ENCODE peak calls at places on chromosomes 11 and 22, in four cellular contexts. One of them, this sample, is unnamed.

GRCh38 chr11:11929920-11930319 is 78.5 kb downstream of the DKK3 start:
- DNase-seq in glutamatergic neuron: no peak
- DNase-seq in AG04450: no peak
- DNase-seq in transverse colon: no peak
- DNase-seq in this sample: no peak

GRCh38 chr11:82995754-82996398 is 75.8 kb downstream of the RAB30 start:
- DNase-seq in glutamatergic neuron: no peak
- DNase-seq in AG04450: no peak
- DNase-seq in transverse colon: no peak
- DNase-seq in this sample: no peak

GRCh38 chr11:116990061-116990473 is 108.2 kb downstream of the SIK3 start:
- DNase-seq in glutamatergic neuron: no peak
- DNase-seq in transverse colon: no peak
- DNase-seq in AG04450: peak
- DNase-seq in this sample: peak

GRCh38 chr11:86553322-86553721 is 119.1 kb downstream of the ME3 start:
- DNase-seq in transverse colon: peak
- DNase-seq in AG04450: no peak
- DNase-seq in glutamatergic neuron: no peak
- DNase-seq in this sample: no peak

GRCh38 chr11:127106938-127107337 is 106.4 kb upstream of the KIRREL3 start:
- DNase-seq in glutamatergic neuron: no peak
- DNase-seq in transverse colon: no peak
- DNase-seq in AG04450: no peak
- DNase-seq in this sample: no peak

GRCh38 chr11:44626645-44627044 is 61.2 kb downstream of the CD82 start:
- DNase-seq in transverse colon: no peak
- DNase-seq in glutamatergic neuron: no peak
- DNase-seq in AG04450: no peak
- DNase-seq in this sample: no peak

GRCh38 chr11:130099356-130099755 is 29.7 kb downstream of the APLP2 start:
- DNase-seq in glutamatergic neuron: no peak
- DNase-seq in transverse colon: no peak
- DNase-seq in AG04450: no peak
- DNase-seq in this sample: no peak

GRCh38 chr22:32606181-32606580 is 131.6 kb downstream of the FBXO7 start:
- DNase-seq in transverse colon: no peak
- DNase-seq in glutamatergic neuron: no peak
- DNase-seq in AG04450: no peak
- DNase-seq in this sample: no peak

GRCh38 chr11:102177126-102177525 is 66.9 kb downstream of the YAP1 start:
- DNase-seq in AG04450: no peak
- DNase-seq in transverse colon: no peak
- DNase-seq in glutamatergic neuron: no peak
- DNase-seq in this sample: no peak

GRCh38 chr11:95415837-95416288 is 184.9 kb upstream of the SESN3 start:
- DNase-seq in AG04450: no peak
- DNase-seq in glutamatergic neuron: no peak
- DNase-seq in transverse colon: no peak
- DNase-seq in this sample: no peak

GRCh38 chr11:2725367-2726300 is 25.8 kb upstream of the KCNQ1OT1 start:
- DNase-seq in glutamatergic neuron: no peak
- DNase-seq in transverse colon: no peak
- DNase-seq in AG04450: peak
- DNase-seq in this sample: no peak

GRCh38 chr11:61041755-61042518 is 60.4 kb upstream of the CD5 start:
- DNase-seq in glutamatergic neuron: peak
- DNase-seq in transverse colon: peak
- DNase-seq in AG04450: no peak
- DNase-seq in this sample: peak

GRCh38 chr11:70246196-70246595 is 24.3 kb upstream of the PPFIA1 start:
- DNase-seq in transverse colon: no peak
- DNase-seq in glutamatergic neuron: no peak
- DNase-seq in AG04450: no peak
- DNase-seq in this sample: no peak

GRCh38 chr22:36319595-36320497 is 66.9 kb downstream of the APOL1 start:
- DNase-seq in glutamatergic neuron: no peak
- DNase-seq in AG04450: no peak
- DNase-seq in transverse colon: no peak
- DNase-seq in this sample: no peak

GRCh38 chr11:88629496-88629895 is 292.0 kb upstream of the CTSC start:
- DNase-seq in AG04450: no peak
- DNase-seq in glutamatergic neuron: no peak
- DNase-seq in transverse colon: no peak
- DNase-seq in this sample: no peak

GRCh38 chr22:30435674-30436126 is 10.1 kb downstream of the MTFP1 start:
- DNase-seq in AG04450: no peak
- DNase-seq in transverse colon: peak
- DNase-seq in glutamatergic neuron: no peak
- DNase-seq in this sample: no peak

GRCh38 chr22:36546932-36547331 is 18.0 kb upstream of the EIF3D start:
- DNase-seq in AG04450: peak
- DNase-seq in transverse colon: no peak
- DNase-seq in glutamatergic neuron: no peak
- DNase-seq in this sample: peak

GRCh38 chr11:43614214-43614613 is 66.3 kb upstream of the HSD17B12 start:
- DNase-seq in glutamatergic neuron: no peak
- DNase-seq in transverse colon: no peak
- DNase-seq in AG04450: no peak
- DNase-seq in this sample: no peak

GRCh38 chr11:199782-200181 is 6.9 kb downstream of the SCGB1C1 start:
- DNase-seq in AG04450: no peak
- DNase-seq in transverse colon: peak
- DNase-seq in glutamatergic neuron: no peak
- DNase-seq in this sample: no peak

GRCh38 chr22:36471341-36471821 is 10.1 kb downstream of the TXN2 start:
- DNase-seq in transverse colon: no peak
- DNase-seq in AG04450: no peak
- DNase-seq in glutamatergic neuron: no peak
- DNase-seq in this sample: no peak

GRCh38 chr22:40855104-40855959 is 1.1 kb downstream of the ST13 start:
- DNase-seq in transverse colon: no peak
- DNase-seq in glutamatergic neuron: no peak
- DNase-seq in AG04450: no peak
- DNase-seq in this sample: no peak

GRCh38 chr11:46895821-46896220 is 22.5 kb downstream of the LRP4 start:
- DNase-seq in AG04450: no peak
- DNase-seq in transverse colon: peak
- DNase-seq in glutamatergic neuron: no peak
- DNase-seq in this sample: no peak

GRCh38 chr11:68840661-68841653 is 759 bp downstream of the CPT1A start:
- DNase-seq in transverse colon: peak
- DNase-seq in AG04450: no peak
- DNase-seq in glutamatergic neuron: peak
- DNase-seq in this sample: peak

GRCh38 chr11:72224587-72225410 is at the start of gene INPPL1:
- DNase-seq in glutamatergic neuron: peak
- DNase-seq in transverse colon: peak
- DNase-seq in AG04450: no peak
- DNase-seq in this sample: peak

GRCh38 chr22:39454385-39454871 is 2.4 kb upstream of the MGAT3 start:
- DNase-seq in AG04450: no peak
- DNase-seq in glutamatergic neuron: no peak
- DNase-seq in transverse colon: peak
- DNase-seq in this sample: peak

GRCh38 chr11:93842461-93842860 is 8.0 kb downstream of the VSTM5 start:
- DNase-seq in glutamatergic neuron: no peak
- DNase-seq in transverse colon: peak
- DNase-seq in AG04450: peak
- DNase-seq in this sample: peak

GRCh38 chr11:61083601-61084147 is 18.6 kb upstream of the CD5 start:
- DNase-seq in glutamatergic neuron: no peak
- DNase-seq in AG04450: no peak
- DNase-seq in transverse colon: no peak
- DNase-seq in this sample: no peak

GRCh38 chr22:45162531-45162930 is 1.2 kb upstream of the NUP50 start:
- DNase-seq in AG04450: no peak
- DNase-seq in transverse colon: peak
- DNase-seq in glutamatergic neuron: no peak
- DNase-seq in this sample: no peak

GRCh38 chr11:43921561-43922294 is 20.7 kb upstream of the C11orf96 start:
- DNase-seq in transverse colon: no peak
- DNase-seq in glutamatergic neuron: no peak
- DNase-seq in AG04450: no peak
- DNase-seq in this sample: no peak

GRCh38 chr11:125429807-125430678 is 66.0 kb downstream of the FEZ1 start:
- DNase-seq in transverse colon: no peak
- DNase-seq in AG04450: no peak
- DNase-seq in glutamatergic neuron: no peak
- DNase-seq in this sample: no peak

GRCh38 chr11:125287467-125288232 is 123.1 kb downstream of the PKNOX2 start:
- DNase-seq in AG04450: no peak
- DNase-seq in glutamatergic neuron: no peak
- DNase-seq in transverse colon: no peak
- DNase-seq in this sample: no peak

GRCh38 chr11:117390743-117391142 is 63.1 kb downstream of the CEP164 start:
- DNase-seq in glutamatergic neuron: no peak
- DNase-seq in transverse colon: no peak
- DNase-seq in AG04450: no peak
- DNase-seq in this sample: no peak

GRCh38 chr11:3087821-3088800 is 30.9 kb upstream of the CARS1 start:
- DNase-seq in glutamatergic neuron: no peak
- DNase-seq in AG04450: no peak
- DNase-seq in transverse colon: no peak
- DNase-seq in this sample: no peak

GRCh38 chr11:75275581-75275980 is 35.0 kb downstream of the TPBGL start:
- DNase-seq in AG04450: no peak
- DNase-seq in transverse colon: peak
- DNase-seq in glutamatergic neuron: no peak
- DNase-seq in this sample: no peak
- TF ChIP-seq CTCF in AG04450: no peak
- TF ChIP-seq CTCF in transverse colon: no peak
- TF ChIP-seq CTCF in glutamatergic neuron: no peak
- TF ChIP-seq CTCF in this sample: no peak

GRCh38 chr22:22711532-22711913 is 67.1 kb downstream of the GGTLC2 start:
- DNase-seq in transverse colon: no peak
- DNase-seq in AG04450: no peak
- DNase-seq in glutamatergic neuron: no peak
- DNase-seq in this sample: no peak

GRCh38 chr22:22710719-22711531 is 66.5 kb downstream of the GGTLC2 start:
- DNase-seq in AG04450: no peak
- DNase-seq in glutamatergic neuron: peak
- DNase-seq in transverse colon: peak
- DNase-seq in this sample: peak

GRCh38 chr22:22712092-22712658 is 67.8 kb downstream of the GGTLC2 start:
- DNase-seq in glutamatergic neuron: no peak
- DNase-seq in AG04450: no peak
- DNase-seq in transverse colon: peak
- DNase-seq in this sample: no peak

GRCh38 chr22:22712666-22713365 is 68.4 kb downstream of the GGTLC2 start:
- DNase-seq in AG04450: no peak
- DNase-seq in glutamatergic neuron: no peak
- DNase-seq in transverse colon: no peak
- DNase-seq in this sample: no peak

GRCh38 chr22:22709719-22710445 is 65.5 kb downstream of the GGTLC2 start:
- DNase-seq in transverse colon: no peak
- DNase-seq in AG04450: no peak
- DNase-seq in glutamatergic neuron: no peak
- DNase-seq in this sample: no peak
- TF ChIP-seq CTCF in transverse colon: no peak
- TF ChIP-seq CTCF in AG04450: no peak
- TF ChIP-seq CTCF in glutamatergic neuron: no peak
- TF ChIP-seq CTCF in this sample: peak

GRCh38 chr11:34626393-34626792 is 5.5 kb downstream of the EHF start:
- DNase-seq in glutamatergic neuron: no peak
- DNase-seq in transverse colon: no peak
- DNase-seq in AG04450: no peak
- DNase-seq in this sample: no peak

GRCh38 chr11:34624069-34624468 is 3.2 kb downstream of the EHF start:
- DNase-seq in transverse colon: peak
- DNase-seq in AG04450: no peak
- DNase-seq in glutamatergic neuron: no peak
- DNase-seq in this sample: peak

GRCh38 chr11:34629711-34630110 is 8.8 kb downstream of the EHF start:
- DNase-seq in glutamatergic neuron: no peak
- DNase-seq in transverse colon: no peak
- DNase-seq in AG04450: no peak
- DNase-seq in this sample: no peak

GRCh38 chr11:34625576-34625975 is 4.7 kb downstream of the EHF start:
- DNase-seq in AG04450: no peak
- DNase-seq in glutamatergic neuron: no peak
- DNase-seq in transverse colon: no peak
- DNase-seq in this sample: no peak

GRCh38 chr11:34627197-34627596 is 6.3 kb downstream of the EHF start:
- DNase-seq in AG04450: no peak
- DNase-seq in glutamatergic neuron: no peak
- DNase-seq in transverse colon: no peak
- DNase-seq in this sample: no peak
- TF ChIP-seq CTCF in AG04450: no peak
- TF ChIP-seq CTCF in glutamatergic neuron: no peak
- TF ChIP-seq CTCF in transverse colon: no peak
- TF ChIP-seq CTCF in this sample: no peak

GRCh38 chr11:47977651-47978050 is 2.7 kb upstream of the PTPRJ start:
- DNase-seq in transverse colon: no peak
- DNase-seq in AG04450: no peak
- DNase-seq in glutamatergic neuron: no peak
- DNase-seq in this sample: no peak

GRCh38 chr11:47980093-47980906 is at the start of gene PTPRJ:
- DNase-seq in AG04450: no peak
- DNase-seq in transverse colon: peak
- DNase-seq in glutamatergic neuron: peak
- DNase-seq in this sample: peak

GRCh38 chr11:47981667-47982404 is 1.5 kb downstream of the PTPRJ start:
- DNase-seq in AG04450: no peak
- DNase-seq in transverse colon: no peak
- DNase-seq in glutamatergic neuron: no peak
- DNase-seq in this sample: no peak

GRCh38 chr11:47980907-47981621 is 705 bp downstream of the PTPRJ start:
- DNase-seq in AG04450: no peak
- DNase-seq in glutamatergic neuron: peak
- DNase-seq in transverse colon: peak
- DNase-seq in this sample: peak

GRCh38 chr11:47979378-47980092 is 824 bp upstream of the PTPRJ start:
- DNase-seq in AG04450: no peak
- DNase-seq in glutamatergic neuron: no peak
- DNase-seq in transverse colon: no peak
- DNase-seq in this sample: no peak
- TF ChIP-seq CTCF in AG04450: no peak
- TF ChIP-seq CTCF in glutamatergic neuron: no peak
- TF ChIP-seq CTCF in transverse colon: no peak
- TF ChIP-seq CTCF in this sample: no peak

GRCh38 chr11:50169634-50170033 is 137.0 kb downstream of the OR4C45 start:
- DNase-seq in glutamatergic neuron: no peak
- DNase-seq in transverse colon: no peak
- DNase-seq in AG04450: no peak
- DNase-seq in this sample: no peak

GRCh38 chr11:50174975-50175374 is 142.3 kb downstream of the OR4C45 start:
- DNase-seq in AG04450: no peak
- DNase-seq in glutamatergic neuron: no peak
- DNase-seq in transverse colon: no peak
- DNase-seq in this sample: no peak

GRCh38 chr11:50170115-50170514 is 137.4 kb downstream of the OR4C45 start:
- DNase-seq in AG04450: no peak
- DNase-seq in transverse colon: no peak
- DNase-seq in glutamatergic neuron: no peak
- DNase-seq in this sample: no peak

GRCh38 chr11:50178732-50179131 is 146.1 kb downstream of the OR4C45 start:
- DNase-seq in AG04450: no peak
- DNase-seq in glutamatergic neuron: no peak
- DNase-seq in transverse colon: no peak
- DNase-seq in this sample: no peak

GRCh38 chr11:50174189-50174588 is 141.5 kb downstream of the OR4C45 start:
- DNase-seq in transverse colon: no peak
- DNase-seq in AG04450: no peak
- DNase-seq in glutamatergic neuron: no peak
- DNase-seq in this sample: no peak
- TF ChIP-seq CTCF in transverse colon: no peak
- TF ChIP-seq CTCF in AG04450: no peak
- TF ChIP-seq CTCF in glutamatergic neuron: no peak
- TF ChIP-seq CTCF in this sample: no peak